ENCODE peak calls at places on chromosomes 1 and 21, in eight cellular contexts. R is glutamatergic neuron; C is stimulated activated CD8-positive, alpha-beta memory T cell treated with anti-CD3 and anti-CD28 coated beads, Interleukin-15, amount 100 ng/mL, for 48 hours; P is ELR; J is fibroblast of villous mesenchyme; L is NCI-H1105; S is transverse colon; V is stimulated activated naive CD8-positive, alpha-beta T cell treated with anti-CD3 and anti-CD28 coated beads, Interleukin-15, amount 100 ng/mL, for 72 hours. I is an unnamed sample.

GRCh38 chr1:209380396-209380795 is 203.1 kb upstream of the CAMK1G start:
- DNase-seq in R (no peak), C (no peak), P (peak; percentile 15), J (no peak), L (no peak), S (no peak), V (no peak), I (no peak)

GRCh38 chr1:244311784-244312532 is 139.8 kb downstream of the ADSS2 start:
- DNase-seq in R (no peak), C (no peak), P (no peak), J (no peak), L (no peak), S (no peak), V (no peak), I (no peak)

GRCh38 chr1:56063461-56063860 is 515.9 kb downstream of the PLPP3 start:
- DNase-seq in R (no peak), C (no peak), P (no peak), J (no peak), L (no peak), S (no peak), V (no peak), I (no peak)

GRCh38 chr1:71463144-71463543 is 382.3 kb upstream of the ZRANB2 start:
- DNase-seq in R (no peak), C (no peak), P (peak; percentile 38), J (peak; percentile 36), L (no peak), S (no peak), V (no peak), I (no peak)

GRCh38 chr1:113677250-113678158 is 81.8 kb downstream of the PHTF1 start:
- DNase-seq in R (no peak), C (no peak), P (peak; percentile 71), J (peak; percentile 58), L (peak; percentile 50), S (no peak), V (no peak), I (no peak)

GRCh38 chr1:152440635-152441471 is 26.8 kb upstream of the CRNN start:
- DNase-seq in R (peak; percentile 76), C (peak; percentile 45), P (peak; percentile 81), J (peak; percentile 53), L (peak; percentile 46), S (peak; percentile 67), V (peak; percentile 73), I (no peak)

GRCh38 chr21:27130152-27130551 is 163.3 kb upstream of the ADAMTS5 start:
- DNase-seq in R (no peak), C (no peak), P (no peak), J (no peak), L (no peak), S (no peak), V (no peak), I (no peak)

GRCh38 chr1:173789841-173790240 is 34.6 kb upstream of the DARS2 start:
- DNase-seq in R (no peak), C (no peak), P (no peak), J (no peak), L (no peak), S (no peak), V (no peak), I (no peak)

GRCh38 chr1:172746091-172746949 is 87.4 kb downstream of the FASLG start:
- DNase-seq in R (no peak), C (no peak), P (peak; percentile 99), J (peak; percentile 99), L (no peak), S (no peak), V (peak; percentile 50), I (no peak)

GRCh38 chr1:206503591-206504362 is 3.6 kb upstream of the RASSF5 start:
- DNase-seq in R (no peak), C (peak; percentile 61), P (peak; percentile 98), J (peak; percentile 98), L (no peak), S (peak; percentile 16), V (peak; percentile 73), I (no peak)

GRCh38 chr1:18178125-18178524 is 70.5 kb downstream of the IGSF21 start:
- DNase-seq in R (no peak), C (no peak), P (no peak), J (no peak), L (no peak), S (no peak), V (no peak), I (no peak)

GRCh38 chr1:248730507-248731335 is 24.8 kb downstream of the LYPD8 start:
- DNase-seq in R (no peak), C (no peak), P (no peak), J (no peak), L (no peak), S (no peak), V (no peak), I (no peak)

GRCh38 chr1:201665036-201665435 is 126.1 kb downstream of the NAV1 start:
- DNase-seq in R (no peak), C (no peak), P (no peak), J (no peak), L (no peak), S (no peak), V (no peak), I (no peak)

GRCh38 chr1:245179706-245180105 is 24.9 kb downstream of the KIF26B start:
- DNase-seq in R (no peak), C (no peak), P (no peak), J (no peak), L (no peak), S (no peak), V (no peak), I (no peak)

GRCh38 chr21:36508948-36509347 is 29.0 kb upstream of the CLDN14 start:
- DNase-seq in R (no peak), C (no peak), P (no peak), J (no peak), L (no peak), S (no peak), V (no peak), I (no peak)

GRCh38 chr1:6418668-6419396 is 887 bp downstream of the HES2 start:
- DNase-seq in R (no peak), C (no peak), P (no peak), J (no peak), L (no peak), S (peak; percentile 44), V (no peak), I (no peak)

GRCh38 chr1:201637282-201638076 is 98.6 kb downstream of the NAV1 start:
- DNase-seq in R (no peak), C (no peak), P (peak; percentile 40), J (peak; percentile 93), L (no peak), S (no peak), V (no peak), I (no peak)

GRCh38 chr1:112507896-112508241 is 896 bp upstream of the WNT2B start:
- DNase-seq in R (peak; percentile 47), C (no peak), P (peak; percentile 23), J (no peak), L (peak; percentile 25), S (peak; percentile 32), V (peak; percentile 19), I (no peak)

GRCh38 chr1:36951761-36952160 is 82.6 kb downstream of the GRIK3 start:
- DNase-seq in R (no peak), C (no peak), P (no peak), J (no peak), L (no peak), S (no peak), V (no peak), I (no peak)

GRCh38 chr1:13829152-13829769 is 129.3 kb downstream of the PRDM2 start:
- DNase-seq in R (no peak), C (no peak), P (no peak), J (no peak), L (no peak), S (peak; percentile 72), V (no peak), I (no peak)

GRCh38 chr1:173113015-173113741 is 62.4 kb upstream of the TNFSF18 start:
- DNase-seq in R (no peak), C (no peak), P (peak; percentile 95), J (peak; percentile 52), L (no peak), S (no peak), V (no peak), I (no peak)

GRCh38 chr1:9413877-9414213 is 121.2 kb downstream of the SPSB1 start:
- DNase-seq in R (no peak), C (no peak), P (no peak), J (no peak), L (no peak), S (peak; percentile 24), V (no peak), I (no peak)

GRCh38 chr1:31374511-31375196 is 1.8 kb upstream of the FABP3 start:
- DNase-seq in R (no peak), C (no peak), P (no peak), J (no peak), L (no peak), S (no peak), V (no peak), I (no peak)

GRCh38 chr1:9413143-9413876 is 120.6 kb downstream of the SPSB1 start:
- DNase-seq in R (no peak), C (peak; percentile 72), P (peak; percentile 81), J (peak; percentile 97), L (no peak), S (peak; percentile 66), V (peak; percentile 79), I (no peak)

GRCh38 chr1:12143631-12144155 is 23.1 kb upstream of the TNFRSF1B start:
- DNase-seq in R (no peak), C (no peak), P (peak; percentile 98), J (peak; percentile 100), L (no peak), S (peak; percentile 77), V (no peak), I (no peak)

GRCh38 chr1:22773981-22774471 is 63.4 kb downstream of the EPHB2 start:
- DNase-seq in R (no peak), C (no peak), P (no peak), J (peak; percentile 38), L (no peak), S (peak; percentile 21), V (no peak), I (no peak)

GRCh38 chr21:22791376-22791775 is 1793.2 kb downstream of the NCAM2 start:
- DNase-seq in R (no peak), C (no peak), P (no peak), J (no peak), L (peak; percentile 96), S (no peak), V (no peak), I (no peak)

GRCh38 chr1:113040718-113041412 is 32.1 kb upstream of the LRIG2 start:
- DNase-seq in R (no peak), C (no peak), P (no peak), J (no peak), L (no peak), S (no peak), V (no peak), I (no peak)

GRCh38 chr1:172812118-172812517 is 153.2 kb downstream of the FASLG start:
- DNase-seq in R (no peak), C (no peak), P (no peak), J (no peak), L (no peak), S (no peak), V (no peak), I (no peak)

GRCh38 chr1:183218981-183219621 is 33.0 kb downstream of the LAMC2 start:
- DNase-seq in R (peak; percentile 54), C (no peak), P (no peak), J (no peak), L (peak; percentile 63), S (peak; percentile 32), V (peak; percentile 21), I (no peak)

GRCh38 chr1:225987491-225988316 is 11.4 kb downstream of the SDE2 start:
- DNase-seq in R (no peak), C (no peak), P (peak; percentile 66), J (peak; percentile 58), L (no peak), S (no peak), V (no peak), I (no peak)

GRCh38 chr1:192631749-192632148 is 4.2 kb upstream of the RGS13 start:
- DNase-seq in R (no peak), C (no peak), P (no peak), J (no peak), L (no peak), S (no peak), V (no peak), I (no peak)